ENCODE peak calls at places on chromosomes 5 and 9, in ten cellular contexts. O, Z, J, L, X, K, M, E, I and R are unnamed samples.

GRCh38 chr5:176775409-176775808 is 35.0 kb upstream of the UNC5A start:
- DNase-seq in O (no peak), Z (no peak), J (no peak), L (no peak), X (no peak), K (no peak), M (no peak), E (peak), I (no peak), R (no peak)

GRCh38 chr9:602716-603115 is 238.8 kb upstream of the DMRT1 start:
- DNase-seq in O (no peak), Z (no peak), J (no peak), L (no peak), X (no peak), K (no peak), M (no peak), E (no peak), I (no peak), R (no peak)

GRCh38 chr9:90839183-90839582 is 37.6 kb downstream of the SYK start:
- DNase-seq in O (peak), Z (no peak), J (no peak), L (no peak), X (no peak), K (no peak), M (no peak), E (no peak), I (no peak), R (no peak)

GRCh38 chr5:179378116-179378440 is 32.8 kb upstream of the ADAMTS2 start:
- DNase-seq in O (peak), Z (no peak), J (no peak), L (no peak), X (no peak), K (no peak), M (no peak), E (no peak), I (no peak), R (no peak)

GRCh38 chr5:54180616-54181015 is 129.8 kb downstream of the ARL15 start:
- DNase-seq in O (no peak), Z (no peak), J (peak), L (no peak), X (no peak), K (no peak), M (no peak), E (peak), I (no peak), R (no peak)

GRCh38 chr5:13939647-13940046 is 4.8 kb downstream of the DNAH5 start:
- DNase-seq in O (no peak), Z (no peak), J (no peak), L (no peak), X (no peak), K (no peak), M (no peak), E (no peak), I (no peak), R (no peak)

GRCh38 chr5:75037106-75037505 is 15.3 kb downstream of the GCNT4 start:
- DNase-seq in O (no peak), Z (no peak), J (peak), L (peak), X (no peak), K (no peak), M (no peak), E (peak), I (peak), R (no peak)

GRCh38 chr9:94648191-94648590 is 8.9 kb upstream of the FBP1 start:
- DNase-seq in O (no peak), Z (no peak), J (no peak), L (no peak), X (no peak), K (no peak), M (no peak), E (no peak), I (no peak), R (no peak)

GRCh38 chr5:171521219-171521633 is 101.8 kb downstream of the FGF18 start:
- DNase-seq in O (no peak), Z (no peak), J (peak), L (peak), X (no peak), K (peak), M (no peak), E (peak), I (no peak), R (no peak)

GRCh38 chr5:78540335-78541057 is 108.1 kb downstream of the LHFPL2 start:
- DNase-seq in O (no peak), Z (no peak), J (no peak), L (no peak), X (no peak), K (peak), M (no peak), E (no peak), I (no peak), R (no peak)

GRCh38 chr9:114348906-114349482 is 19.3 kb downstream of the ORM2 start:
- DNase-seq in O (peak), Z (peak), J (peak), L (peak), X (peak), K (peak), M (peak), E (peak), I (peak), R (peak)

GRCh38 chr9:91845839-91846238 is 104.2 kb downstream of the ROR2 start:
- DNase-seq in O (no peak), Z (no peak), J (no peak), L (no peak), X (no peak), K (no peak), M (no peak), E (no peak), I (no peak), R (no peak)

GRCh38 chr9:128390150-128390812 is 19.1 kb downstream of the URM1 start:
- DNase-seq in O (no peak), Z (no peak), J (no peak), L (no peak), X (no peak), K (no peak), M (no peak), E (no peak), I (no peak), R (no peak)

GRCh38 chr9:128995791-128996190 is 32.3 kb downstream of the SH3GLB2 start:
- DNase-seq in O (no peak), Z (no peak), J (peak), L (no peak), X (no peak), K (no peak), M (no peak), E (no peak), I (no peak), R (no peak)

GRCh38 chr9:125663127-125663526 is 43.9 kb downstream of the MAPKAP1 start:
- DNase-seq in O (no peak), Z (no peak), J (peak), L (no peak), X (peak), K (no peak), M (no peak), E (peak), I (no peak), R (no peak)

GRCh38 chr9:4088680-4089079 is 211.2 kb downstream of the GLIS3 start:
- DNase-seq in O (no peak), Z (no peak), J (no peak), L (no peak), X (no peak), K (no peak), M (no peak), E (no peak), I (no peak), R (no peak)

GRCh38 chr5:87311400-87312279 is 44.0 kb downstream of the RASA1 start:
- DNase-seq in O (peak), Z (no peak), J (peak), L (no peak), X (no peak), K (no peak), M (no peak), E (no peak), I (no peak), R (no peak)

GRCh38 chr9:78692871-78693270 is 395.9 kb downstream of the PSAT1 start:
- DNase-seq in O (no peak), Z (no peak), J (peak), L (no peak), X (no peak), K (no peak), M (no peak), E (no peak), I (no peak), R (no peak)

DNA sequence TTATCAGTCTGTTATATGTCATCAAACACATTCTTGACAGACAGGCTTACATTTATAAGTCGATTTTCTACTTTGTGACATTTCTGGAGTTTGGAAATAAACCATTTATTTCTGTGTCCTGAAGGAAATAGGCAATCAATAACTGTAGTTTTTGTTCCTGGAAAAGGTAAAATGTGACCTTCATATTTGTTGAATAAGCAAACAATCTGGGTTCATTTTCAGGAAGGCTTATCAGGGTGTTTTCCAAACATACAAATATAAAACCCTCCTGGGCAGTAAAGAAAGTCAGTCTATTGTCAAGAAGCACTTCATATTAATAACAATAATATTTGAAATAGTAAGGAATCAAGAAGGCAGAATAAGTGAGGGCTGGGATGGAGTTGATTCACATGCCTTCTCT is 195.0 kb downstream of the SNCAIP start:
- DNase-seq in O (no peak), Z (no peak), J (no peak), L (no peak), X (no peak), K (no peak), M (no peak), E (no peak), I (no peak), R (no peak)
- TF ChIP-seq CTCF in O (no peak), Z (no peak), J (no peak), L (no peak), X (no peak), K (no peak), M (no peak), E (no peak), I (no peak), R (no peak)

DNA sequence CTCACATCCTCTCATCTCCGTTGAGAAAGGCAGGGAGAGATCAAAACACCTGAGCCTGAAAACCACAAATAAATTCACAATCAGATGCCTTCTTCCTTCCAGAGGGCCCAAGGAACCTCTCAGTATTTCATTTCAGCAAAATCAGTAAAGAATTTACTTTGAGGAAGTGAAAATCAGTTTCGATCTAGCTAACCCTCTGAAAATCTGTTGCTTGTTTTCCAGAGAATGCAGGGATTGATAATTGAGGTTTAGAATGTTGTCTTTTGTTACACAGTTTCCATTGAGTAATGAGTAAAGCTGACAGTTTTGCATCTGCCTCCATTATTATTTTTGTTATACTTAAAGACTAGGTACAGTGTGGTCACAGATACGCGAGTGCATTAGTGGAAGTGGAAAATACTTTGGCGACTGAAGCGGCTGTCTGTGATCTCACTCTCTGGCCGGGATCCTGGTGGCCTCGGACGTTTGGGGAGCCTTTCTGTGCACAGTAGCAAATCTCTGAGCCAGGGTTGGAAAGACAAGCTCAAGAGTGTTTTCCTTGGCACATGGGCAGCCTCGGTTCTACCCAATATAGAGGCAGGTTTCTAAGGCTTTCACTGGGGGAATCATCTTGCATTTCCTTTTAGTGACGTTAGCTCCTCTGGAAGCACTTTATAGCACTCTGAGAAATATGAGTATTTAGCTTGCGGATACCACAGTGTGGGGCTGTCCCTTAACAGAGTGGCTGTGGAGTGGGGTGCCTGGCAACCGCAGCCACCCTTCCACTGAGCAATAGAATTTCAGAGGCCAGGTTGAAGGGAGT is 32.2 kb upstream of the ANGPTL2 start:
- DNase-seq in O (peak), Z (no peak), J (peak), L (no peak), X (peak), K (peak), M (no peak), E (peak), I (peak), R (no peak)
- TF ChIP-seq CTCF in O (no peak), Z (no peak), J (no peak), L (no peak), X (no peak), K (no peak), M (no peak), E (no peak), I (no peak), R (no peak)

DNA sequence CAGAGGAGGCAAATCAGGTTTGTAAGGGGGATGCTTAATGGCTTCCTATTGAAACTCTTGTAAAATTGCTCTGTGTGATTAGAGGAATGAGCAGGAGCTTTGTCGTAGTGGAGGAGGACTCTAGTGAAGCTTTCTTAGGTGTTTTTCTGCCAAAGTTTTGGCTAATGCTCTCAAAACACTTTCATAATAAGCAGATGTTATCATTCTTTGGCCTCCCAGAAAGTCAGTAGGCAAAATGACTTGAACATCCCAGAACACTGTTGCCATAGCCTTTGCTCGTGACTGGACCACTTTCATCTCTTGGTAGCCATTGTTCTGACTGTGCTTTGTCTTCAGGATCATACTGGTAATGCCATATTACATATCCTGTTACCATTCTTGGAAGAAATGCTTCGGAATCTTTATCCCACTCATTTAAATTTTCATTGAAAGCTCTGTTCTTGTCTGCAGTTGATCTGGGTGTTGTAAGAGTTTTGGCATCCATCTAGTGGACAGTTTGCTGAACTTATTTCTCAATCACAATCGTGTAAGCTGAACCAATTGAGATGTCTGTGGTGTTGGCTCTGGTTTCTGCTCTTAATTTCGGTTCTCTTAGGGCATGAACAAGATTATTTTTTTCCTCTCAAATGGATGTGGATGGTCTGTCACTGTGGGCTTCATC is 187.6 kb downstream of the COMMD10 start:
- DNase-seq in O (no peak), Z (no peak), J (peak), L (no peak), X (no peak), K (no peak), M (no peak), E (peak), I (no peak), R (no peak)
- TF ChIP-seq CTCF in O (no peak), Z (no peak), J (no peak), L (no peak), X (no peak), K (no peak), M (no peak), E (peak), I (no peak), R (no peak)

GRCh38 chr5:94812232-94812631 is 193.8 kb downstream of the SLF1 start:
- DNase-seq in O (no peak), Z (no peak), J (no peak), L (no peak), X (no peak), K (no peak), M (no peak), E (no peak), I (no peak), R (no peak)
- TF ChIP-seq CTCF in O (no peak), Z (no peak), J (no peak), L (no peak), X (no peak), K (no peak), M (no peak), E (no peak), I (no peak), R (no peak)

DNA sequence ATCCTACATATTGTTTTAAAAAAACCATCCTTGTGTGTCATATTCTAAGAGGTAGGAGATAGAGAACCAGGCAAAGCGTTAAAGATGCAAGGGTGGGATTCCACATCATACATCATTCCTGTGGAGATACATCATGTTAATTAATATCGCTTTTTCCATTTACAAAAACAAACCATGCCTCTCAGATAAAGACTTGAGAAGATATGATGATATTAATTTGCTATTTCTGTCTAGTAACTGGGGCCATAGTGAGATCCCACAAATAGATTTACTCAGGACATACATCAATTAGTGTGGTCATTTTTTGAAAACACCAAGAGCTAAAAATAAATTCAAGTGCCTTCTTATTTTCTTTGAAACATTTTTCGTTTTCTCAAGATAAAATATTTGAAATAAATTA is 165.4 kb upstream of the TARS1 start:
- DNase-seq in O (no peak), Z (no peak), J (no peak), L (no peak), X (no peak), K (no peak), M (no peak), E (no peak), I (no peak), R (no peak)
- TF ChIP-seq CTCF in O (no peak), Z (no peak), J (no peak), L (no peak), X (no peak), K (no peak), M (no peak), E (no peak), I (no peak), R (no peak)

GRCh38 chr9:70011366-70011765 is 32.3 kb upstream of the MAMDC2 start:
- DNase-seq in O (no peak), Z (no peak), J (peak), L (no peak), X (no peak), K (no peak), M (no peak), E (no peak), I (no peak), R (no peak)
- TF ChIP-seq CTCF in O (no peak), Z (no peak), J (no peak), L (no peak), X (no peak), K (no peak), M (no peak), E (no peak), I (no peak), R (no peak)

GRCh38 chr5:138725153-138725884 is 27.9 kb upstream of the CTNNA1 start:
- DNase-seq in O (no peak), Z (no peak), J (peak), L (no peak), X (no peak), K (no peak), M (peak), E (peak), I (peak), R (no peak)
- TF ChIP-seq CTCF in O (no peak), Z (no peak), J (no peak), L (no peak), X (peak), K (no peak), M (peak), E (peak), I (no peak), R (no peak)

GRCh38 chr9:19513671-19514275 is 105.0 kb downstream of the ACER2 start:
- DNase-seq in O (no peak), Z (no peak), J (no peak), L (no peak), X (no peak), K (no peak), M (no peak), E (no peak), I (no peak), R (no peak)

GRCh38 chr9:19512432-19512831 is 103.6 kb downstream of the ACER2 start:
- DNase-seq in O (no peak), Z (no peak), J (no peak), L (no peak), X (no peak), K (no peak), M (no peak), E (no peak), I (no peak), R (no peak)

GRCh38 chr9:19516348-19516747 is 107.5 kb downstream of the ACER2 start:
- DNase-seq in O (no peak), Z (no peak), J (no peak), L (no peak), X (no peak), K (no peak), M (no peak), E (no peak), I (no peak), R (no peak)

GRCh38 chr9:19521205-19521604 is 112.4 kb downstream of the ACER2 start:
- DNase-seq in O (no peak), Z (no peak), J (no peak), L (no peak), X (no peak), K (no peak), M (no peak), E (no peak), I (no peak), R (no peak)

DNA sequence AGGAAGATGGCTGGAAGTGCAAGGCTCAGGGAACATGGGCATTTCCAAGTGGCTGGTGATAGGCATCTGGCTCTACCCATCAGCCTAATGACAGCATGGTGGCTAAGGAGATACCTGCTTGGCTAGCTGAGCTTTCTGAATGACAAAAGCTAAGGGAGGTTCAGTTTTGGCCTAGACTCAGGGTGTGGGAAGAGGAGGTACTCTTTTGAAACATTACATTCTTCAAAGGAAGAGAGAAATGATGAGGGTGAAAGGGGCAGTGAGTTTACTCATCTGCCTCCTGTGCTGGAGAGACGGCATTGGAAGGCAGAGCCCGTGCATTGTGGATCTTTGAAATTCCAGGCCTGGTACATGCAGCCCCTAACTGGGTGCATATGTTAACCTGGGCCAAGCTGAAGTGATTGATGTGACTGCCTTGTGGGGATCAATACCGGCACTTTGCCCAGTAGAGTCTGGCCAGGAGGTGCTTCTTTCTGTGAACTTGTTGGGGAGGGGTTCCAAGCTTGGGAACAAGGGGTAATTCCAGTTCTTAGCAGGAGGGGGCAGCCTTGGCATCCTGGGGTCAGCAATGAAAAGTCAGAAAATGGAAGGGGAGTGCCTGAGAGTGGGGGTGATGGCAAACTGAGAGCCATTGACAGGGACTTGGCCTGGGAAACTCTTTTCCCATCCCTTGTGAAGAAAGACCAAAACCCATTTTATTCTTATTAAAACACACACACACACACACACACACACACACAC is 108.6 kb downstream of the ACER2 start:
- DNase-seq in O (no peak), Z (no peak), J (no peak), L (no peak), X (peak), K (no peak), M (peak), E (no peak), I (no peak), R (no peak)
- TF ChIP-seq CTCF in O (no peak), Z (no peak), J (peak), L (peak), X (peak), K (no peak), M (peak), E (peak), I (peak), R (no peak)

GRCh38 chr9:107155244-107155817 is 127.7 kb upstream of the RAD23B start:
- DNase-seq in O (no peak), Z (no peak), J (no peak), L (no peak), X (no peak), K (no peak), M (no peak), E (no peak), I (no peak), R (no peak)
- TF ChIP-seq CTCF in O (no peak), Z (no peak), J (peak), L (peak), X (no peak), K (no peak), M (no peak), E (peak), I (no peak), R (no peak)